ENCODE peak calls at places on chromosomes 6 and 20, in eight cellular contexts. O is transverse colon, A is spleen, P is heart left ventricle, K is thyroid gland, C is prostate gland, W is A549, B is HepG2. U is an unnamed sample.

GRCh38 chr6:8446391-8446790 is 11.0 kb upstream of the SLC35B3 start:
- DNase-seq in W (no peak), O (no peak), P (no peak), C (no peak), A (no peak), K (no peak), B (no peak), U (no peak)

GRCh38 chr6:75204959-75205775 is 686 bp downstream of the COL12A1 start:
- DNase-seq in W (peak), B (no peak), C (no peak), A (peak), P (peak), O (peak), K (peak), U (no peak)

GRCh38 chr6:33297956-33298772 is 578 bp downstream of the RGL2 start:
- DNase-seq in B (peak), W (peak), A (peak), C (peak), P (peak), K (peak), O (peak), U (peak)

GRCh38 chr20:63309261-63310071 is 16.5 kb downstream of the COL20A1 start:
- DNase-seq in B (peak), A (no peak), K (peak), P (peak), O (peak), C (no peak), W (peak), U (peak)

GRCh38 chr6:56959938-56960337 is 5.0 kb downstream of the BEND6 start:
- DNase-seq in P (no peak), B (no peak), W (no peak), K (no peak), A (no peak), C (no peak), O (no peak), U (no peak)

GRCh38 chr20:7959484-7959883 is 19.2 kb upstream of the HAO1 start:
- DNase-seq in O (no peak), C (no peak), B (no peak), P (no peak), A (no peak), W (no peak), K (peak), U (no peak)

GRCh38 chr6:130975325-130975724 is 87.7 kb downstream of the EPB41L2 start:
- DNase-seq in A (no peak), O (no peak), K (no peak), P (no peak), C (no peak), B (no peak), W (no peak), U (no peak)

GRCh38 chr20:4740774-4741431 is 19.2 kb downstream of the PRND start:
- DNase-seq in B (peak), K (peak), P (no peak), A (no peak), C (no peak), W (peak), O (peak), U (peak)

GRCh38 chr20:63128367-63128766 is 87.6 kb downstream of the YTHDF1 start:
- DNase-seq in W (no peak), C (no peak), B (no peak), P (peak), O (no peak), A (peak), K (no peak), U (no peak)

GRCh38 chr6:41733707-41734665 is 1.4 kb downstream of the TFEB start:
- DNase-seq in B (peak), O (peak), P (peak), W (peak), C (peak), A (peak), K (peak), U (peak)
- TF ChIP-seq POLR2A in B (no peak), O (peak), P (peak), W (peak), C (peak), A (no peak), K (peak), U (peak)

GRCh38 chr20:54532573-54532972 is 57.2 kb downstream of the DOK5 start:
- DNase-seq in C (no peak), K (no peak), B (no peak), P (no peak), A (no peak), O (no peak), W (no peak), U (no peak)
- H3K27ac ChIP-seq in C (no peak), K (no peak), B (no peak), P (no peak), A (no peak), O (no peak), W (no peak), U (no peak)

GRCh38 chr6:28922841-28923317 is 906 bp downstream of the TRIM27 start:
- DNase-seq in W (no peak), B (no peak), O (peak), K (peak), P (peak), C (peak), A (no peak), U (peak)
- TF ChIP-seq POLR2A in W (no peak), B (peak), O (no peak), K (no peak), P (no peak), C (no peak), A (no peak), U (no peak)

DNA sequence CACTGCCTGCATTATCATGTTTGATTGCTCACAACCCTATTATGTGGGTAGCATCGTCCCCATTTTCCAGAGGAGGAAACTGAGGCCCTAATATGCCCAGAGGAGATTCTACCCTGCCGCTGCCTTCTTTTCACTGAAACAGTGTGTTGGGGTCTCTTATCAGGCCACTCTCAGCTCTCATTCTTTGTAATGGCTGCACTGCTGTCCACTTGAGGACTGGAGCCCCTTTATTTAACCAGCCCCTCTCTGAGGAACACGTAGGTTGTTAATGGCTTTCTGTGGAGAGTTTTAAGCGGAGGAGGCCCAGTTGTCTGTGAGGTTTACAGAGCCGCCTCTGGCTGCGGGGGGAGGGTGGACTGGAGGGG is 32.5 kb downstream of the SRC start:
- DNase-seq in W (no peak), O (no peak), K (no peak), C (no peak), P (no peak), B (no peak), A (no peak), U (no peak)
- H3K27ac ChIP-seq in W (peak), O (no peak), K (no peak), C (no peak), P (no peak), B (peak), A (peak), U (peak)